ENCODE peak calls at places on chromosomes 4 and X, in seven cellular contexts. One of them, this sample, is unnamed.

GRCh38 chrX:42495139-42495538 is 282.8 kb downstream of the PPP1R2C start:
- DNase-seq in lower leg skin: no peak
- DNase-seq in stimulated activated CD4-positive, alpha-beta T cell treated with anti-CD3 and anti-CD28 coated beads, Interleukin-4, amount 100 ng/mL, for 24 hours: no peak
- DNase-seq in endodermal cell: no peak
- DNase-seq in right atrium auricular region: no peak
- DNase-seq in stimulated activated naive CD4-positive, alpha-beta T cell: no peak
- DNase-seq in colonic mucosa: no peak
- DNase-seq in this sample: peak; percentile 58

GRCh38 chr4:99806545-99806944 is 10.1 kb upstream of the DAPP1 start:
- DNase-seq in endodermal cell: peak; percentile 61
- DNase-seq in lower leg skin: no peak
- DNase-seq in stimulated activated naive CD4-positive, alpha-beta T cell: no peak
- DNase-seq in right atrium auricular region: no peak
- DNase-seq in colonic mucosa: no peak
- DNase-seq in stimulated activated CD4-positive, alpha-beta T cell treated with anti-CD3 and anti-CD28 coated beads, Interleukin-4, amount 100 ng/mL, for 24 hours: no peak
- DNase-seq in this sample: no peak

GRCh38 chr4:118396881-118397666 is 44.3 kb upstream of the PRSS12 start:
- DNase-seq in stimulated activated CD4-positive, alpha-beta T cell treated with anti-CD3 and anti-CD28 coated beads, Interleukin-4, amount 100 ng/mL, for 24 hours: no peak
- DNase-seq in lower leg skin: no peak
- DNase-seq in right atrium auricular region: no peak
- DNase-seq in colonic mucosa: no peak
- DNase-seq in stimulated activated naive CD4-positive, alpha-beta T cell: no peak
- DNase-seq in endodermal cell: no peak
- DNase-seq in this sample: no peak

GRCh38 chrX:72128881-72129280 is 2.8 kb downstream of the RTL5 start:
- DNase-seq in lower leg skin: no peak
- DNase-seq in endodermal cell: peak; percentile 78
- DNase-seq in stimulated activated naive CD4-positive, alpha-beta T cell: no peak
- DNase-seq in right atrium auricular region: no peak
- DNase-seq in colonic mucosa: no peak
- DNase-seq in stimulated activated CD4-positive, alpha-beta T cell treated with anti-CD3 and anti-CD28 coated beads, Interleukin-4, amount 100 ng/mL, for 24 hours: peak; percentile 11
- DNase-seq in this sample: no peak

GRCh38 chr4:4402966-4403365 is 16.1 kb downstream of the NSG1 start:
- DNase-seq in stimulated activated naive CD4-positive, alpha-beta T cell: no peak
- DNase-seq in endodermal cell: no peak
- DNase-seq in lower leg skin: no peak
- DNase-seq in right atrium auricular region: no peak
- DNase-seq in stimulated activated CD4-positive, alpha-beta T cell treated with anti-CD3 and anti-CD28 coated beads, Interleukin-4, amount 100 ng/mL, for 24 hours: no peak
- DNase-seq in colonic mucosa: no peak
- DNase-seq in this sample: no peak

GRCh38 chr4:112938461-112939058 is 110.9 kb upstream of the ANK2 start:
- DNase-seq in lower leg skin: no peak
- DNase-seq in endodermal cell: no peak
- DNase-seq in stimulated activated CD4-positive, alpha-beta T cell treated with anti-CD3 and anti-CD28 coated beads, Interleukin-4, amount 100 ng/mL, for 24 hours: no peak
- DNase-seq in right atrium auricular region: no peak
- DNase-seq in colonic mucosa: no peak
- DNase-seq in stimulated activated naive CD4-positive, alpha-beta T cell: no peak
- DNase-seq in this sample: peak; percentile 60

GRCh38 chr4:10403633-10404445 is 53.4 kb downstream of the ZNF518B start:
- DNase-seq in stimulated activated naive CD4-positive, alpha-beta T cell: no peak
- DNase-seq in endodermal cell: peak; percentile 67
- DNase-seq in stimulated activated CD4-positive, alpha-beta T cell treated with anti-CD3 and anti-CD28 coated beads, Interleukin-4, amount 100 ng/mL, for 24 hours: no peak
- DNase-seq in colonic mucosa: peak; percentile 27
- DNase-seq in right atrium auricular region: no peak
- DNase-seq in lower leg skin: no peak
- DNase-seq in this sample: peak; percentile 36

GRCh38 chr4:184653650-184654049 is 4.1 kb downstream of the PRIMPOL start:
- DNase-seq in stimulated activated CD4-positive, alpha-beta T cell treated with anti-CD3 and anti-CD28 coated beads, Interleukin-4, amount 100 ng/mL, for 24 hours: no peak
- DNase-seq in stimulated activated naive CD4-positive, alpha-beta T cell: no peak
- DNase-seq in endodermal cell: no peak
- DNase-seq in lower leg skin: no peak
- DNase-seq in colonic mucosa: no peak
- DNase-seq in right atrium auricular region: no peak
- DNase-seq in this sample: no peak

GRCh38 chrX:48902776-48903175 is 5.0 kb downstream of the PQBP1 start:
- DNase-seq in right atrium auricular region: no peak
- DNase-seq in stimulated activated naive CD4-positive, alpha-beta T cell: no peak
- DNase-seq in endodermal cell: no peak
- DNase-seq in colonic mucosa: no peak
- DNase-seq in lower leg skin: no peak
- DNase-seq in stimulated activated CD4-positive, alpha-beta T cell treated with anti-CD3 and anti-CD28 coated beads, Interleukin-4, amount 100 ng/mL, for 24 hours: no peak
- DNase-seq in this sample: no peak

GRCh38 chrX:110021180-110022022 is 18.5 kb downstream of the TMEM164 start:
- DNase-seq in stimulated activated naive CD4-positive, alpha-beta T cell: no peak
- DNase-seq in lower leg skin: no peak
- DNase-seq in stimulated activated CD4-positive, alpha-beta T cell treated with anti-CD3 and anti-CD28 coated beads, Interleukin-4, amount 100 ng/mL, for 24 hours: no peak
- DNase-seq in endodermal cell: no peak
- DNase-seq in right atrium auricular region: no peak
- DNase-seq in colonic mucosa: no peak
- DNase-seq in this sample: peak; percentile 52

GRCh38 chrX:93242897-93243296 is 430.5 kb downstream of the NAP1L3 start:
- DNase-seq in right atrium auricular region: no peak
- DNase-seq in endodermal cell: no peak
- DNase-seq in lower leg skin: no peak
- DNase-seq in colonic mucosa: no peak
- DNase-seq in stimulated activated CD4-positive, alpha-beta T cell treated with anti-CD3 and anti-CD28 coated beads, Interleukin-4, amount 100 ng/mL, for 24 hours: no peak
- DNase-seq in stimulated activated naive CD4-positive, alpha-beta T cell: no peak
- DNase-seq in this sample: no peak

GRCh38 chrX:12988797-12989196 is 13.9 kb downstream of the TMSB4X start:
- DNase-seq in lower leg skin: no peak
- DNase-seq in endodermal cell: no peak
- DNase-seq in colonic mucosa: no peak
- DNase-seq in stimulated activated CD4-positive, alpha-beta T cell treated with anti-CD3 and anti-CD28 coated beads, Interleukin-4, amount 100 ng/mL, for 24 hours: no peak
- DNase-seq in right atrium auricular region: no peak
- DNase-seq in stimulated activated naive CD4-positive, alpha-beta T cell: no peak
- DNase-seq in this sample: peak; percentile 78

GRCh38 chrX:151336809-151337208 is 60.2 kb upstream of the VMA21 start:
- DNase-seq in stimulated activated naive CD4-positive, alpha-beta T cell: no peak
- DNase-seq in endodermal cell: no peak
- DNase-seq in right atrium auricular region: no peak
- DNase-seq in colonic mucosa: no peak
- DNase-seq in lower leg skin: no peak
- DNase-seq in stimulated activated CD4-positive, alpha-beta T cell treated with anti-CD3 and anti-CD28 coated beads, Interleukin-4, amount 100 ng/mL, for 24 hours: no peak
- DNase-seq in this sample: no peak

GRCh38 chr4:110876866-110877265 is 254.0 kb upstream of the PITX2 start:
- DNase-seq in colonic mucosa: no peak
- DNase-seq in lower leg skin: no peak
- DNase-seq in stimulated activated naive CD4-positive, alpha-beta T cell: no peak
- DNase-seq in stimulated activated CD4-positive, alpha-beta T cell treated with anti-CD3 and anti-CD28 coated beads, Interleukin-4, amount 100 ng/mL, for 24 hours: no peak
- DNase-seq in endodermal cell: no peak
- DNase-seq in right atrium auricular region: no peak
- DNase-seq in this sample: no peak

GRCh38 chrX:10574663-10575062 is 45.7 kb downstream of the MID1 start:
- DNase-seq in colonic mucosa: no peak
- DNase-seq in lower leg skin: no peak
- DNase-seq in stimulated activated CD4-positive, alpha-beta T cell treated with anti-CD3 and anti-CD28 coated beads, Interleukin-4, amount 100 ng/mL, for 24 hours: no peak
- DNase-seq in right atrium auricular region: no peak
- DNase-seq in endodermal cell: no peak
- DNase-seq in stimulated activated naive CD4-positive, alpha-beta T cell: no peak
- DNase-seq in this sample: peak; percentile 73

This sample was measured in renal cortical epithelial cell.